ENCODE peak calls at places on chromosomes 2 and 18, in five cellular contexts. S is stimulated activated CD4-positive, alpha-beta T cell treated with anti-CD3 and anti-CD28 coated beads, Interleukin-2, amount 100 ng/mL, for 48 hours; Q is colonic mucosa; Z is fibroblast of villous mesenchyme; M is GM20000. U is an unnamed sample.

GRCh38 chr2:136060401-136060940 is 57.5 kb downstream of the CXCR4 start:
- DNase-seq in Z (no peak), S (no peak), M (no peak), Q (no peak), U (no peak)

GRCh38 chr2:110770696-110771425 is 38.5 kb downstream of the ACOXL start:
- DNase-seq in Z (peak), M (no peak), Q (no peak), S (no peak), U (no peak)

GRCh38 chr18:73270919-73271318 is 403.1 kb upstream of the NETO1 start:
- DNase-seq in S (no peak), Q (no peak), Z (peak), M (no peak), U (no peak)

GRCh38 chr18:5237083-5237722 is 40.1 kb upstream of the AKAIN1 start:
- DNase-seq in Z (no peak), S (no peak), Q (no peak), M (no peak), U (peak)

GRCh38 chr2:48978131-48978530 is 176.2 kb downstream of the FSHR start:
- DNase-seq in Z (no peak), S (no peak), M (no peak), Q (no peak), U (no peak)

GRCh38 chr2:121075641-121076500 is 209.1 kb downstream of the TFCP2L1 start:
- DNase-seq in S (no peak), M (no peak), Z (no peak), Q (no peak), U (no peak)

GRCh38 chr18:48806551-48807261 is 144.1 kb downstream of the SMAD7 start:
- DNase-seq in Q (peak), M (no peak), Z (peak), S (no peak), U (peak)

GRCh38 chr2:23541453-23542334 is 156.7 kb downstream of the KLHL29 start:
- DNase-seq in S (no peak), Z (peak), Q (no peak), M (no peak), U (no peak)

GRCh38 chr2:26401739-26402541 is at the start of gene DRC1:
- DNase-seq in M (peak), Z (peak), Q (peak), S (peak), U (peak)

GRCh38 chr18:9454061-9454703 is 21.1 kb upstream of the RALBP1 start:
- DNase-seq in S (no peak), Q (no peak), Z (no peak), M (no peak), U (no peak)

GRCh38 chr18:69569133-69569532 is 168.4 kb downstream of the DOK6 start:
- DNase-seq in Z (no peak), S (no peak), Q (no peak), M (no peak), U (no peak)

GRCh38 chr2:14220101-14220500 is 412.4 kb upstream of the LRATD1 start:
- DNase-seq in M (no peak), S (no peak), Q (no peak), Z (no peak), U (no peak)

GRCh38 chr2:209334188-209335017 is 89.4 kb upstream of the MAP2 start:
- DNase-seq in Q (peak), Z (peak), S (peak), M (peak), U (no peak)

GRCh38 chr2:222608081-222608480 is 47.8 kb downstream of the FARSB start:
- DNase-seq in M (no peak), Q (no peak), S (no peak), Z (no peak), U (no peak)

GRCh38 chr2:25365241-25365640 is 23.5 kb upstream of the DNMT3A start:
- DNase-seq in S (no peak), Q (no peak), Z (no peak), M (no peak), U (no peak)

GRCh38 chr2:28355521-28356094 is 37.0 kb upstream of the FOSL2 start:
- DNase-seq in Z (peak), M (no peak), S (no peak), Q (no peak), U (no peak)

GRCh38 chr2:11319939-11320338 is 24.5 kb downstream of the ROCK2 start:
- DNase-seq in Q (no peak), S (no peak), M (no peak), Z (peak), U (no peak)

GRCh38 chr2:86107031-86107430 is 996 bp downstream of the PTCD3 start:
- DNase-seq in Q (no peak), S (no peak), Z (peak), M (no peak), U (no peak)

GRCh38 chr2:7752291-7752690 is 835.1 kb downstream of the RNF144A start:
- DNase-seq in S (no peak), Z (no peak), M (no peak), Q (no peak), U (no peak)

GRCh38 chr2:237968048-237968862 is 1.4 kb downstream of the UBE2F start:
- DNase-seq in Q (peak), S (peak), Z (peak), M (peak), U (peak)